ENCODE peak calls at places on chromosomes 3 and 15, in four cellular contexts. L, Z, B and K are unnamed samples.

GRCh38 chr15:74422723-74423442 is 10.9 kb downstream of the SEMA7A start:
- DNase-seq in L (peak; percentile 55), Z (peak; percentile 36), B (peak; percentile 45), K (peak; percentile 61)

GRCh38 chr3:47899495-47900108 is 96.7 kb downstream of the DHX30 start:
- DNase-seq in L (no peak), Z (no peak), B (no peak), K (no peak)

GRCh38 chr15:60945196-60945595 is 283.9 kb downstream of the RORA start:
- DNase-seq in L (no peak), Z (no peak), B (peak; percentile 69), K (no peak)

GRCh38 chr3:116348216-116348615 is 97.1 kb downstream of the LSAMP start:
- DNase-seq in L (no peak), Z (no peak), B (no peak), K (no peak)

GRCh38 chr15:79881254-79881653 is 15.6 kb downstream of the MTHFS start:
- DNase-seq in L (no peak), Z (no peak), B (no peak), K (no peak)

GRCh38 chr15:25798207-25798931 is 64.8 kb downstream of the ATP10A start:
- DNase-seq in L (no peak), Z (no peak), B (no peak), K (peak; percentile 30)

GRCh38 chr3:3109407-3110298 is 521 bp downstream of the IL5RA start:
- DNase-seq in L (no peak), Z (no peak), B (no peak), K (no peak)

GRCh38 chr3:134374791-134375541 is 719 bp upstream of the AMOTL2 start:
- DNase-seq in L (peak; percentile 75), Z (peak; percentile 71), B (peak; percentile 55), K (peak; percentile 83)

GRCh38 chr3:124699033-124699432 is 31.2 kb upstream of the UMPS start:
- DNase-seq in L (no peak), Z (no peak), B (no peak), K (no peak)

GRCh38 chr3:134354612-134355275 is 19.5 kb downstream of the AMOTL2 start:
- DNase-seq in L (no peak), Z (no peak), B (no peak), K (no peak)

GRCh38 chr3:184260571-184261269 is 633 bp downstream of the CAMK2N2 start:
- DNase-seq in L (peak; percentile 31), Z (no peak), B (no peak), K (no peak)

GRCh38 chr3:60079076-60079475 is 1029.3 kb upstream of the CFAP20DC start:
- DNase-seq in L (peak; percentile 8), Z (no peak), B (no peak), K (no peak)

GRCh38 chr15:35439291-35439690 is 106.7 kb downstream of the DPH6 start:
- DNase-seq in L (no peak), Z (no peak), B (no peak), K (no peak)

GRCh38 chr15:51380999-51381806 is 39.7 kb downstream of the GLDN start:
- DNase-seq in L (peak; percentile 87), Z (peak; percentile 54), B (peak; percentile 65), K (peak; percentile 68)

GRCh38 chr15:29805043-29805707 is 17.1 kb downstream of the TJP1 start:
- DNase-seq in L (no peak), Z (no peak), B (peak; percentile 78), K (no peak)

GRCh38 chr15:60355148-60355857 is 42.5 kb downstream of the ANXA2 start:
- DNase-seq in L (no peak), Z (no peak), B (no peak), K (no peak)

GRCh38 chr15:54575586-54575985 is 597.3 kb downstream of the UNC13C start:
- DNase-seq in L (no peak), Z (no peak), B (no peak), K (no peak)

GRCh38 chr3:134458451-134458850 is 27.3 kb downstream of the ANAPC13 start:
- DNase-seq in L (no peak), Z (no peak), B (no peak), K (no peak)

GRCh38 chr3:42819351-42819965 is 10.2 kb downstream of the ACKR2 start:
- DNase-seq in L (peak; percentile 48), Z (no peak), B (no peak), K (no peak)

GRCh38 chr15:74957301-74958035 is 896 bp upstream of the RPP25 start:
- DNase-seq in L (peak; percentile 49), Z (peak; percentile 50), B (peak; percentile 18), K (no peak)

GRCh38 chr15:52783929-52784798 is 6.0 kb downstream of the ONECUT1 start:
- DNase-seq in L (peak; percentile 90), Z (no peak), B (no peak), K (no peak)

GRCh38 chr15:66222273-66223198 is 31.0 kb downstream of the MEGF11 start:
- DNase-seq in L (no peak), Z (no peak), B (no peak), K (no peak)

GRCh38 chr3:140050977-140051957 is 116.3 kb downstream of the CLSTN2 start:
- DNase-seq in L (peak; percentile 24), Z (no peak), B (peak; percentile 65), K (no peak)

GRCh38 chr15:98000249-98001203 is 40.0 kb downstream of the ARRDC4 start:
- DNase-seq in L (no peak), Z (no peak), B (no peak), K (no peak)

GRCh38 chr3:123320224-123320623 is 118.5 kb downstream of the SEC22A start:
- DNase-seq in L (no peak), Z (no peak), B (no peak), K (no peak)
- H3K27me3 ChIP-seq in L (peaks cover 17% of the 10 kb centered on the region), Z (no peaks in the 10 kb centered on the region), B (no peaks in the 10 kb centered on the region), K (no peaks in the 10 kb centered on the region)

GRCh38 chr15:62824111-62824737 is 218.3 kb upstream of the TPM1 start:
- DNase-seq in L (no peak), Z (no peak), B (no peak), K (no peak)
- H3K27ac ChIP-seq in L (no peak overlapping the region), Z (peak overlapping the region; percentile 36), B (no peak overlapping the region), K (peak overlapping the region; percentile 88)

GRCh38 chr3:129655326-129655725 is 48.9 kb upstream of the PLXND1 start:
- DNase-seq in L (no peak), Z (no peak), B (no peak), K (no peak)

GRCh38 chr3:129651316-129652202 is 45.1 kb upstream of the PLXND1 start:
- DNase-seq in L (peak; percentile 45), Z (no peak), B (no peak), K (no peak)

GRCh38 chr3:129650256-129650872 is 43.9 kb upstream of the PLXND1 start:
- DNase-seq in L (peak; percentile 75), Z (peak; percentile 79), B (peak; percentile 86), K (no peak)

GRCh38 chr3:129654126-129654525 is 47.6 kb upstream of the PLXND1 start:
- DNase-seq in L (no peak), Z (no peak), B (no peak), K (no peak)

GRCh38 chr3:129653019-129653418 is 46.5 kb upstream of the PLXND1 start:
- DNase-seq in L (no peak), Z (no peak), B (no peak), K (no peak)
- H3K4me1 ChIP-seq in L (peaks cover 34% of the 10 kb centered on the region), Z (peaks cover 6% of the 10 kb centered on the region), B (peaks cover 17% of the 10 kb centered on the region), K (no peaks in the 10 kb centered on the region)

GRCh38 chr3:118808743-118809142 is 225.9 kb downstream of the IGSF11 start:
- DNase-seq in L (peak; percentile 40), Z (no peak), B (no peak), K (no peak)
- H3K27me3 ChIP-seq in L (no peaks in the 10 kb centered on the region), Z (no peaks in the 10 kb centered on the region), B (no peaks in the 10 kb centered on the region), K (no peaks in the 10 kb centered on the region)

GRCh38 chr3:141448606-141449216 is 38.1 kb upstream of the RASA2 start:
- DNase-seq in L (no peak), Z (no peak), B (no peak), K (no peak)

GRCh38 chr3:141450727-141451378 is 36.0 kb upstream of the RASA2 start:
- DNase-seq in L (no peak), Z (no peak), B (no peak), K (no peak)

GRCh38 chr3:141447391-141447790 is 39.4 kb upstream of the RASA2 start:
- DNase-seq in L (no peak), Z (no peak), B (no peak), K (no peak)

GRCh38 chr3:141452045-141452444 is 34.8 kb upstream of the RASA2 start:
- DNase-seq in L (peak; percentile 57), Z (no peak), B (peak; percentile 62), K (no peak)

DNA sequence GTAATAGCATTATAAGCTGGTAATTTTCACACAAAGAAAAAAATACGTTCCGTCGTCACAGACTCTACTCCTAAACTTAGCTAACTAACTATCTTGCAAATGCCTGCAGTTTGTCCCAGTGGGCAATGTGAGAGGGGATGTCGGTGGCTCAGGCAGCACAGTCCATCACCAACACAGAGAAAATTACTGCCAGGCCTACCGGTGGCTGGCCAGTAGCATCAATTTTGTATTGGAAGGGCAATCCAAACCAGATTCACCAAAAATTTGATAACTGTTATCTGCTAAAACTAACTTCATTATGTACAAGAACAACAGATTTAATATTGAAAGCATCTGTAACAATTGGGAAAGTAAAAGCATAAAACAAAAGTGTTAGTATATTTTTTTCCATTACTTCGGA is 37.4 kb upstream of the RASA2 start:
- DNase-seq in L (no peak), Z (no peak), B (no peak), K (no peak)
- H3K27ac ChIP-seq in L (no peak overlapping the region), Z (no peak overlapping the region), B (no peak overlapping the region), K (no peak overlapping the region)